ENCODE peak calls at places on chromosomes 6 and 20, in five cellular contexts. P, V, T, D and Q are unnamed samples.

GRCh38 chr6:110646951-110647910 is 168.0 kb downstream of the CDK19 start:
- DNase-seq in P (no peak), V (no peak), T (no peak), D (no peak), Q (no peak)

GRCh38 chr6:50834929-50835328 is 16.3 kb downstream of the TFAP2B start:
- DNase-seq in P (no peak), V (no peak), T (no peak), D (no peak), Q (no peak)

GRCh38 chr6:155695495-155695894 is 239.9 kb upstream of the NOX3 start:
- DNase-seq in P (no peak), V (no peak), T (no peak), D (no peak), Q (no peak)

GRCh38 chr6:45704056-45704790 is 311.4 kb downstream of the CLIC5 start:
- DNase-seq in P (no peak), V (no peak), T (no peak), D (no peak), Q (no peak)

GRCh38 chr6:42200035-42200434 is 5.3 kb upstream of the GUCA1B start:
- DNase-seq in P (peak; percentile 70), V (peak; percentile 98), T (no peak), D (no peak), Q (no peak)

GRCh38 chr6:24692415-24692814 is 25.5 kb downstream of the ACOT13 start:
- DNase-seq in P (no peak), V (no peak), T (no peak), D (no peak), Q (no peak)

GRCh38 chr6:108121612-108122011 is 44.2 kb upstream of the NR2E1 start:
- DNase-seq in P (no peak), V (no peak), T (no peak), D (no peak), Q (no peak)

GRCh38 chr6:140537211-140537610 is 1162.8 kb upstream of the CITED2 start:
- DNase-seq in P (no peak), V (peak; percentile 25), T (no peak), D (no peak), Q (no peak)

GRCh38 chr20:23111307-23111943 is 25.3 kb upstream of the CD93 start:
- DNase-seq in P (no peak), V (no peak), T (no peak), D (peak; percentile 4), Q (no peak)

GRCh38 chr6:132147530-132148011 is 196.4 kb upstream of the CCN2 start:
- DNase-seq in P (no peak), V (peak; percentile 99), T (no peak), D (no peak), Q (no peak)

GRCh38 chr20:18743665-18744440 is 69.7 kb upstream of the SCP2D1 start:
- DNase-seq in P (no peak), V (peak; percentile 46), T (no peak), D (no peak), Q (no peak)

GRCh38 chr6:86193821-86194220 is 551.1 kb upstream of the SYNCRIP start:
- DNase-seq in P (no peak), V (no peak), T (no peak), D (no peak), Q (no peak)

GRCh38 chr6:4935981-4936680 is 67.7 kb downstream of the RPP40 start:
- DNase-seq in P (no peak), V (no peak), T (no peak), D (no peak), Q (no peak)
- H3K4me3 ChIP-seq in P (no peak overlapping the region), V (no peak overlapping the region), T (no peak overlapping the region), D (no peak overlapping the region), Q (no peak overlapping the region)

GRCh38 chr20:47727909-47728361 is 57.3 kb downstream of the SULF2 start:
- DNase-seq in P (no peak), V (no peak), T (no peak), D (no peak), Q (no peak)
- H3K4me3 ChIP-seq in P (no peak overlapping the region), V (no peak overlapping the region), T (peak overlapping the region; percentile 37), D (no peak overlapping the region), Q (peak overlapping the region; percentile 35)

DNA sequence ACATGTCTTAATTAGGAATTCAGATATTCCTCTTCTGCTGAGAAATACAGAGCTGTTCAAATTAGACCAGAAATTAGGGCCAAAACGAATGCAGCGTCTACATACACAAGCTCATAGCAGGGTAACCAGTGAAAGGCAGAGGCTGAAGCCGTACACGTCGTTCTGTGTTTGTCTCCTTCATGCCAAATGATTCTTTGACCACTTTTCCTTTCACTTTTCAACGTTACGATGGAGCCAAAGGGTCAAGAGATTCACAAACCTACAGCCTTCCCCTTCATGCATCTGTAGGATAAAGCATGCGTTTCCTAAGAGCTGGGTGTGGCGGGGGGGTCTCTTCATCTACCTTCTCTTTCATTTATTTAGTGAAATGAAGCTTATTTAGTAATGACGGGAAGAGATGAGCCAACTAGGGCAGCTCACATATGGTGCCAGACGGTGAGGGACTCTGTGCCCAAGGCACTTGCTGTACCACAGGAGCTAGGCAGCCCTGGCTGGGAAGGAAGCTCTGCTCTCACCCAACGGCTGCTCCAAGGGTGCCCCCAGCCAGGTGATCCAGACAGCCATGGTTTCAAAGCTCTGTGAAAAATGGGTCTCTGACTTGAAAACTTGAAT is 178.0 kb downstream of the ATXN1 start:
- DNase-seq in P (no peak), V (peak; percentile 40), T (no peak), D (no peak), Q (no peak)
- H3K4me3 ChIP-seq in P (no peak overlapping the region), V (no peak overlapping the region), T (no peak overlapping the region), D (no peak overlapping the region), Q (no peak overlapping the region)

GRCh38 chr20:10170261-10170660 is 48.4 kb upstream of the SNAP25 start:
- DNase-seq in P (no peak), V (no peak), T (no peak), D (no peak), Q (no peak)

GRCh38 chr20:10172998-10173655 is 45.5 kb upstream of the SNAP25 start:
- DNase-seq in P (no peak), V (no peak), T (no peak), D (no peak), Q (no peak)

GRCh38 chr20:10169752-10170151 is 48.9 kb upstream of the SNAP25 start:
- DNase-seq in P (no peak), V (no peak), T (no peak), D (no peak), Q (no peak)

GRCh38 chr20:10167594-10167993 is 51.0 kb upstream of the SNAP25 start:
- DNase-seq in P (no peak), V (no peak), T (no peak), D (no peak), Q (no peak)

DNA sequence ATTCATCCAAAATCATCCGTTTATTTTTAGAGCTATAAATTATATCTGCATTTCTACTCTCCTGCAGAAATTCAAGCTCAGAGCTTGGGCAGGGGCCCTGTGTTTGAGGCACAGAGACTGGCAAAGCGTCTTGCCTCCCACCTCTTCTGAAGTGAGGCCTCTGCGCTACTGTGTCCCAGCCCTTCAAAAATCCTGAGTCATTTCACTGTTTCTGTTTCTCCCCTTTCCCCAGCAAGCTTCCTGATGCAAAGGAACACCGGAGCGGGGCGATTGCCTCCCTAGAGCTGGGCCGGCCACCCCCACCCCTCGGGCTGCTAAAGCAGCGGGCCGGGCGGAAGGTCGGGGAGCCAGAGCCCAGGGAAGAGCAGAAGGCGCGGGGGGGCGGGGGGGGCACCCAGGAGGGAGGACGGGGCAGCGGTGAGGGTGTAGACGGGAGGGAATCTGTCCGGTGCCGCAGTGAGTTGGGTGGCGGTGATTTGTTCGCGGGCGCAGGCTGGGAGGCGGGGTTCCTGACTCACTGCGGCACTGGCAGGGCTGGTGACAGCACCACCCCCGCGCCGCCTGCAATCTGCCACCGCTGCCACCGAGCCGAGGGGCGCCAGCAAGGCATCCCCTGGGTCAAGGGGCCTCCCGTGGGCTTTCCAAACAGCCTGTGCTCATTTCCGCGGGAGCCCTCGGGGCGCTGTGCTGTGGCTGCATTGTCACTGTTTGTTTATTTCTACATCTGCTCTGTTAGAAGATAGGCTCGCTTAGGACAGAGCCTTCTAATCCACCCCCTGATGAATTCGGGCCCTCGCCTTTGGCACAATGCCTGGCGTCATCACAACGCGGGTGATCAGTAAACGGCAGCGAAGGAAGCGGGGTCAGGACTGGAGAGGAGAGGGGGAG is 46.5 kb upstream of the SNAP25 start:
- DNase-seq in P (peak; percentile 67), V (peak; percentile 43), T (no peak), D (peak; percentile 55), Q (no peak)
- H3K4me3 ChIP-seq in P (peak overlapping the region; percentile 48), V (peak overlapping the region; percentile 46), T (peak overlapping the region; percentile 43), D (peak overlapping the region; percentile 40), Q (no peak overlapping the region)

GRCh38 chr6:34654061-34654460 is 42.5 kb downstream of the ILRUN start:
- DNase-seq in P (no peak), V (no peak), T (no peak), D (no peak), Q (no peak)

GRCh38 chr6:34657037-34657306 is 39.6 kb downstream of the ILRUN start:
- DNase-seq in P (peak; percentile 16), V (no peak), T (no peak), D (no peak), Q (no peak)

GRCh38 chr6:34657307-34657978 is 39.1 kb downstream of the ILRUN start:
- DNase-seq in P (peak; percentile 82), V (peak; percentile 90), T (peak; percentile 75), D (no peak), Q (peak; percentile 40)

GRCh38 chr6:34658605-34659218 is 37.9 kb downstream of the ILRUN start:
- DNase-seq in P (no peak), V (no peak), T (no peak), D (no peak), Q (no peak)

DNA sequence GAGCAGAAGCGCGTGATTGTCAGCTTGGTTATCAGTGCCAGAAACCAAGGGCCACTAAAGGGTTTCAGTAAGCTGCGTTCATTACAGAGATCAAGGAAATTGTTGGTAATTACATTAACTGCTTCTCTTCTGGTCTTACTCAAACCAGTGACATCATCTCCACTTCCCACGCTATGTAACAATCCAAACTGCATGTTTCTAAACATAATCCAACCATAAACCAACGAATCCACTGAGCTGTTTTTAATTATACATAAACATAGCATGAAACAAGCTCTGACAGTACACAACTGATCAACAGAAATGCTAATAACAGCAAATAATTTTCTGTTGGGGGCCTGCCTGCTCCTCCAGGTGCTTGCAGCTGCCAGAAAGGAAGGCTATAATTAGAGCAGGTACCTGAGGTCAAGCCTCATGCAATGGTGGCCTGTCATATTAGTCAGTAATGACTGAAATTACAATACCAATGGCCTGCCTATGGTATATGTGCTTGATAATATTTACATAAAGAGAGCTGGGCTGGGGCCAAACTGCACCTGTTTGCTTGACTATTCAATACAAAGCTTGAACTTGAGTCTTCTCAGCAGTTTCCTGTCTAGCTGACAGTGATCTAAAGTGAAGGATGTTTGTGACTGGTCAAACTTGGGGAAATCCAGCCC is 40.1 kb downstream of the ILRUN start:
- DNase-seq in P (peak; percentile 31), V (peak; percentile 92), T (peak; percentile 95), D (no peak), Q (peak; percentile 42)
- H3K4me3 ChIP-seq in P (no peak overlapping the region), V (peak overlapping the region; percentile 60), T (peak overlapping the region; percentile 53), D (peak overlapping the region; percentile 73), Q (peak overlapping the region; percentile 39)

DNA sequence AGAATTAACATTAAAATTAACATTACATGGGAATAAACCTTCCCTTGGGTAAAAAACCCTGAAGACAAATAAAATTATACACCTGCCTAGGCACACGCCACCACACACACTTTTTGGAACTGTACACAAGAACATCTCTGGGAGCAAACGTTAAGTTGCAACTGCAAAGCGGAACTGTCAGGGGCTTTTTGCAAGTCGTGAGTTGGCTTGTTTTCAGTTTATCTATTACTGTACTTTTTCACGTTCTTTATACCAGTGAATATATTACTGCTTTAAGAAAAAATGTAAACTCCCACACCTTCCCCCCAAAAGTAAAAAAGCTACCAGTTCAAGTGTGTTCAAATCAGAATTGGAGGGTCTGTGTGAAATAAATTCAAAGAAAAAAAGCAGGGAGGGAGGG is 65.5 kb upstream of the NFATC2 start:
- DNase-seq in P (no peak), V (no peak), T (no peak), D (no peak), Q (no peak)
- H3K4me3 ChIP-seq in P (no peak overlapping the region), V (no peak overlapping the region), T (no peak overlapping the region), D (no peak overlapping the region), Q (no peak overlapping the region)